ENCODE peak calls at places on chromosomes 16 and 17, in nine cellular contexts. U is AG04450; O is kidney; B is activated CD8-positive, alpha-beta T cell treated with anti-CD3 and anti-CD28 coated beads for 36 hours; K is esophagus squamous epithelium; R is GM10248; X is fibroblast of mammary gland; P is AG10803; Z is neural crest cell. H is an unnamed sample.

GRCh38 chr17:83194189-83194565 is 114.8 kb downstream of the METRNL start:
- DNase-seq in U (no peak), O (peak), B (no peak), K (no peak), R (no peak), X (no peak), P (no peak), Z (no peak), H (no peak)

GRCh38 chr17:77312786-77313599 is 172.2 kb downstream of the SEC14L1 start:
- DNase-seq in U (peak), O (peak), B (no peak), K (no peak), R (no peak), X (peak), P (peak), Z (no peak), H (no peak)

GRCh38 chr17:64133546-64134215 is 3.7 kb upstream of the ERN1 start:
- DNase-seq in U (no peak), O (no peak), B (peak), K (no peak), R (peak), X (peak), P (peak), Z (peak), H (peak)

GRCh38 chr17:66549731-66550207 is 247.4 kb downstream of the PRKCA start:
- DNase-seq in U (peak), O (no peak), B (no peak), K (no peak), R (no peak), X (peak), P (peak), Z (no peak), H (no peak)

GRCh38 chr17:12613566-12613965 is 52.1 kb upstream of the MYOCD start:
- DNase-seq in U (no peak), O (no peak), B (no peak), K (no peak), R (no peak), X (peak), P (peak), Z (no peak), H (no peak)

GRCh38 chr16:76577003-76577402 is 299.8 kb downstream of the CNTNAP4 start:
- DNase-seq in U (no peak), O (no peak), B (no peak), K (no peak), R (peak), X (no peak), P (no peak), Z (no peak), H (peak)

GRCh38 chr17:28372945-28373274 is 1.4 kb downstream of the SARM1 start:
- DNase-seq in U (no peak), O (no peak), B (no peak), K (no peak), R (no peak), X (no peak), P (no peak), Z (no peak), H (no peak)

GRCh38 chr16:19840524-19841110 is 44.0 kb downstream of the GPRC5B start:
- DNase-seq in U (no peak), O (no peak), B (no peak), K (no peak), R (no peak), X (no peak), P (peak), Z (no peak), H (no peak)

GRCh38 chr17:57109393-57110151 is 24.5 kb downstream of the AKAP1 start:
- DNase-seq in U (no peak), O (peak), B (no peak), K (no peak), R (no peak), X (no peak), P (no peak), Z (no peak), H (no peak)

GRCh38 chr17:27977751-27978688 is 64.5 kb upstream of the NLK start:
- DNase-seq in U (no peak), O (no peak), B (no peak), K (no peak), R (no peak), X (peak), P (no peak), Z (no peak), H (no peak)

GRCh38 chr17:67218385-67218950 is 26.5 kb downstream of the HELZ start:
- DNase-seq in U (no peak), O (no peak), B (no peak), K (no peak), R (no peak), X (peak), P (peak), Z (no peak), H (no peak)

GRCh38 chr16:85888405-85889331 is 10.3 kb upstream of the IRF8 start:
- DNase-seq in U (no peak), O (peak), B (peak), K (no peak), R (peak), X (peak), P (peak), Z (no peak), H (peak)

GRCh38 chr17:43393944-43394482 is 4.8 kb upstream of the ARL4D start:
- DNase-seq in U (peak), O (peak), B (peak), K (peak), R (peak), X (peak), P (peak), Z (peak), H (peak)

GRCh38 chr16:22635345-22635744 is 124.7 kb downstream of the NPIPB5 start:
- DNase-seq in U (no peak), O (no peak), B (no peak), K (no peak), R (no peak), X (peak), P (no peak), Z (no peak), H (no peak)

GRCh38 chr17:40068917-40069750 is 6.4 kb downstream of the THRA start:
- DNase-seq in U (peak), O (peak), B (peak), K (no peak), R (peak), X (peak), P (peak), Z (peak), H (peak)

DNA sequence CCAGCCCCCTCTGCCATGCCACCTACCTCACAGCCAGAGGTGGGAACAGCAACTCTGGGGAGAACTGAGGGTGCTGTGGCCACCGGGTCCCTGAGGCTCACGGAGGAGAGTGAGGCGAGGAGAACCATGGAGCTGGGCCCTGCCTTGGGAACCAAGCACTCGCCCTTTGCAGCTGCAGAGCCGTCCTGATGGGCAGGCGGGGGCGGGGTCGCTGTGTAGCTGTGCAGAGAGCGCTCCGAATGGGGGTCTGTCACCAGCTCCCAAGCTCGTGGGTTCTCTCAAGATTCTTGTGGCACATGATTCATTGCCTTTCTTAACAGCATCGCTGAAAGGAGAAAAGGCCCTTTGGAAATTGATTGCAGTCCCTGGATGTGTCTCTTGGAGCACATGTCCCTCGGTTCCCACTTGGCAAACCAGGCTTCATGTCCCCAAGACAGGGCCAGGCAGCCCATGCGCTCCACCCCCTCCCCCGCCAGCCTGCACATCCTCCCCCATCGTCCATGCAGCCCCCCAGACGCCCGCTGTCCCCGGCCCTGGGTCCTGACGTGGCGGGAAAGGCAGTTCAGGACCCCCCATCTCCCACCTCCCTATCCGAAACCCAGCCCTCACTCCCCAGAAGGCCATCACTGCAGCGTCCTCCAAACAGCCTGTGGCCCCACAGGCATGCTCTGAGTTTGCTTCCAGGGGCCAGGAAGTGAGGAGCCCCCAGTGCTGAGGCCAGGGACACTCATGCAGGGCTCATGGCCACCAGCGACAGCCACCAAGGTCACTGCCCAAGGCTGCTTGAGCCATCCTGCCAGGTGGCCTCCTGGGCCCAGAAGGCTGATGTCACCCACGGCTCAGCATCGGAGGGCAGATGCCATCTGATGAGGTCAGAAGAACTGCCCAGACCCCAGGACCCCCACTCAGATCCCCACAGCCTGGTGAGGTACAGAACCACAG is 20.6 kb upstream of the CHMP6 start:
- DNase-seq in U (no peak), O (no peak), B (no peak), K (no peak), R (no peak), X (no peak), P (no peak), Z (no peak), H (no peak)
- TF ChIP-seq CTCF in U (no peak), O (no peak), B (no peak), K (no peak), R (no peak), X (no peak), P (no peak), Z (peak), H (no peak)

GRCh38 chr17:61534414-61534813 is 56.6 kb downstream of the NACA2 start:
- DNase-seq in U (no peak), O (no peak), B (no peak), K (no peak), R (no peak), X (no peak), P (no peak), Z (no peak), H (no peak)
- TF ChIP-seq CTCF in U (no peak), O (no peak), B (no peak), K (no peak), R (no peak), X (no peak), P (no peak), Z (no peak), H (no peak)

GRCh38 chr16:57423152-57423551 is 18.6 kb downstream of the CCL17 start:
- DNase-seq in U (no peak), O (no peak), B (no peak), K (no peak), R (no peak), X (no peak), P (no peak), Z (no peak), H (no peak)

GRCh38 chr16:57426356-57426755 is 20.8 kb downstream of the CIAPIN1 start:
- DNase-seq in U (no peak), O (no peak), B (no peak), K (no peak), R (no peak), X (no peak), P (no peak), Z (no peak), H (no peak)

GRCh38 chr16:57424599-57424998 is 20.0 kb downstream of the CCL17 start:
- DNase-seq in U (no peak), O (no peak), B (no peak), K (no peak), R (no peak), X (no peak), P (no peak), Z (no peak), H (no peak)

GRCh38 chr16:57419506-57419905 is 14.9 kb downstream of the CCL17 start:
- DNase-seq in U (no peak), O (no peak), B (no peak), K (no peak), R (no peak), X (no peak), P (no peak), Z (no peak), H (no peak)

GRCh38 chr16:57422026-57422944 is 17.7 kb downstream of the CCL17 start:
- DNase-seq in U (peak), O (no peak), B (no peak), K (no peak), R (no peak), X (peak), P (peak), Z (peak), H (no peak)
- TF ChIP-seq CTCF in U (peak), O (peak), B (no peak), K (peak), R (peak), X (peak), P (peak), Z (peak), H (peak)

DNA sequence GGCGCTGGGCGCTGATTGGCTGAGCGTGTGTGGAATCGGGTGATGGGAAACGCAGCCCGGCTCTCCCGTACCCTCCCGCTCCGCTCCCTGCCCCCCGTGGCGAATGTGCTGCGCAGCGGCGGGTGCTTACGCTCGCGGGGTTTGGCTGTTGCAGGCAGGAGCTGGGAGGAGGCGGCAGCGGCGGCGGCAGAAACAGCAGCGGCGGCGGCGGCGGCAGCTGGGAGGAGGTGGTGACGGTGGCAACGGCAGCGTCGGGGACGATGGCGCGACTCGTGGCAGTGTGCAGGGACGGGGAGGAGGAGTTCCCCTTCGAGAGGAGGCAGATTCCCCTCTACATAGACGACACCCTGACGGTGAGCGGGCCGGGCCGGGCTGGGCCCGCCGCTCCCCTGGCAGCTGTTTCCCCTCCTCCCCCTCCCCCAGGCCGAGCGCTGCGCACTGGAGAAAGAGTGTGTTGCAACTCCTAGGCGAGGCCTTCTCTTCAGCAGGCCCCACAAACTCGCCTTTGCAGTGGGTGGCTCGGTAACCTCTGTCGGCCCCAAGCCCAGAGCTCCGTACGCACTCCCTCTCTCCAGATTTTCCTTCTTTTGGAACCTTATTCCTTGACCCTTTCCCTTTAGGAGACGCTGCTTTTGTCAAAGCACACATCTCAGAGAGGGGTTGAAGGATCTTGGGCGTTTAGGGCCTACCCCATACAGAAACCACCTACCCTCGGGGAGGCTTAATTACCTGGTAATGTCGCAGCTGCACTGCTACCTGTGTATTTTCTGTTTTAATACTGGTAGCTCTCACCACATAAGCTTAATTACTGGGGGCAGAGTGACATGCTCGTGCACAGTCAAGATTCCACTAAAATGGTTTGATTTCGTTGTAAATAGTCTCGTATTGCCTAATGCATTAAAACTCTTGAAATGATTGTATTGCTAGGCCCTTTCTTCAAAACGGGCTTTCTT is 1.0 kb downstream of the GGNBP2 start:
- DNase-seq in U (peak), O (peak), B (peak), K (peak), R (peak), X (peak), P (peak), Z (peak), H (peak)
- TF ChIP-seq CTCF in U (peak), O (no peak), B (no peak), K (no peak), R (no peak), X (no peak), P (no peak), Z (peak), H (peak)

DNA sequence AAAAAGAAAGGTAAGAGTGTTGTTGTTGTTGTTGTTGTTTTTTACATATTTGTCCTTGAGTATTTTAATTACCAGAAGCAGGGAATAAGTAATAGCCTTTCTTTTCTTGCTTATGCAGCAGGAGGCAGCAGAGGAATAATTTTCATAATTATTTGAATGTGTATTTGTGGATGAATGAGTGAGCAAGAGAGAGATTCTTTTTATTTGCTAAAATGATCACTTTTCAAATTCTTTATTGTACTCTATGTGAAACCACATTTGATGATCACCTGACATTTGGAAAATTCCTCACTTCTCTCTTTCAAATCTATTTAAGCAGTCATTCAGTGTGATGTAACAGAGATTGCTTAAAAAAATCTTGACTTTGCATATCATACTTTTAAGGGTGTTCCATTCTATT is 223.6 kb downstream of the BCAS3 start:
- DNase-seq in U (no peak), O (no peak), B (no peak), K (no peak), R (no peak), X (peak), P (no peak), Z (no peak), H (no peak)
- TF ChIP-seq CTCF in U (peak), O (no peak), B (no peak), K (no peak), R (no peak), X (no peak), P (peak), Z (no peak), H (no peak)

DNA sequence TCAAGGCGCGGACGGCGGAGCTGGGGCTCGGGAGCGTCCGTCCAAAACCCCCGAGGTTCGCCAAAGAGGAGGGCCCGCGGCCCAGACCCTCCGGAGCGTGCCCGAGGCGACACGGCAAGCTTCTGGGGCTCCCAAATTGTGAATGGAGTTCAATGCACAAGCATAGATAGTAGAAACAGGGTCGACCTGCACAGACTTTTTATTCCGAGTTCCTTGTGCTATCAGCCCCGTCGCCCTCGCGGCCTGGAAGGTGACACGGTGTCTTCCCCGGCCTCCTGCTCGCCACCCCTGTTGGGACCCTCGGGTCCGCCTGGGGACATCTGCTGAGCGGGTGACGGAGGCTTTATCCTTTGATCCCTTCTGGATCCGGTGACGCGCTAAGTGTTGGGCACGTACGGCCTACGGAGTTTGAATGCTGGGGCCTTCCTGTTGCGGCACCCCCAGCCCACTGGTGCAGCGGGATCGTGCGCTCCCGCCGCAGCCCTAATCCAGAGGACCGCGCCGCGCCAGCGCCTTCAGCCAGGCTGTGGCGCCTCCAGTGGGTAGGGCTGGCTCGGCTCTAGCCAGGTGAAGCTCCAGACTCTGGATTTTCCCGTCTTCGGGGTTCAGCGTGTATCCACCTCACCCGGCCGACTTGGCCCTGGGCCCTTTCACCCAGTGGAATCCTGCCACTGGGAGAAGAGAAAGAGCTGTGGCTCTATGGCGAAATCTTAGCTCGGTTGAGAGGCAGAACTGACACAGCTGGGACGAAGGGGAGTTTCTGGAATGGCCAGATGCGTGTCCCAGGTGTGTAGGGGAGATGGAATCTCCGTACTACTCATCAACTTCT is 17.0 kb upstream of the NTN1 start:
- DNase-seq in U (no peak), O (no peak), B (no peak), K (no peak), R (no peak), X (no peak), P (no peak), Z (peak), H (peak)
- TF ChIP-seq CTCF in U (no peak), O (no peak), B (no peak), K (no peak), R (no peak), X (no peak), P (no peak), Z (peak), H (no peak)

GRCh38 chr17:3843935-3844516 is 2.0 kb downstream of the NCBP3 start:
- DNase-seq in U (no peak), O (no peak), B (peak), K (no peak), R (peak), X (peak), P (peak), Z (no peak), H (peak)
- TF ChIP-seq CTCF in U (peak), O (peak), B (peak), K (peak), R (peak), X (peak), P (peak), Z (peak), H (peak)

GRCh38 chr17:38721802-38722201 is 8.3 kb upstream of the CISD3 start:
- DNase-seq in U (no peak), O (no peak), B (no peak), K (no peak), R (no peak), X (no peak), P (no peak), Z (no peak), H (no peak)

GRCh38 chr17:38725066-38725465 is 5.1 kb upstream of the CISD3 start:
- DNase-seq in U (no peak), O (no peak), B (no peak), K (no peak), R (no peak), X (no peak), P (no peak), Z (no peak), H (no peak)

GRCh38 chr17:38727661-38728220 is 2.4 kb upstream of the CISD3 start:
- DNase-seq in U (no peak), O (no peak), B (peak), K (no peak), R (no peak), X (no peak), P (no peak), Z (no peak), H (no peak)

GRCh38 chr17:38720941-38721340 is 9.2 kb upstream of the CISD3 start:
- DNase-seq in U (no peak), O (no peak), B (no peak), K (no peak), R (no peak), X (no peak), P (no peak), Z (no peak), H (no peak)

DNA sequence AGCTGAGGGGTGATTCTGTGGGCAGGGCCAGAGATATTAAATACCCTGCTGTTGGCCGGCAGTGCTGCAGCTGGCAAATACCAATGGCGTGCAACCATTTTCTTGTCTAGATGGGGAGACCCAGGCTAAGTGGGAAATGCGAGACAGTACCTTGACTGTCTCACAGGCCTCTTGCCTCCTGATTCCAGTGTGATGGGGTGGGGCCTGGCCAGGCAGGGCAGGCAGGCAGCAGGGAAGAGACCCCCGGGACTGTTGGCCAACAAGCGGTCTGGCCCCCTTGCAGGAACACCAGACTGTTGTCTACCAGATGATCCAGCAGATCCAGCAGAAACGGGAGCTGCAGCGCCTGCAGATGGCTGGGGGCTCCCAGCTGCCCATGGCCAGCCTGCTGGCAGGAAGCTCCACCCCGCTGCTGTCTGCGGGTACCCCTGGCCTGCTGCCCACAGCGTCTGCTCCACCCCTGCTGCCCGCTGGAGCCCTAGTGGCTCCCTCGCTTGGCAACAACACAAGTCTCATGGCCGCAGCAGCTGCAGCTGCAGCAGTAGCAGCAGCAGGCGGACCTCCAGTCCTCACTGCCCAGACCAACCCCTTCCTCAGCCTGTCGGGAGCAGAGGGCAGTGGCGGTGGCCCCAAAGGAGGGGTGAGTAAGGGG is 5.7 kb upstream of the CISD3 start:
- DNase-seq in U (no peak), O (no peak), B (no peak), K (no peak), R (no peak), X (no peak), P (no peak), Z (no peak), H (no peak)
- TF ChIP-seq CTCF in U (no peak), O (no peak), B (no peak), K (no peak), R (no peak), X (no peak), P (no peak), Z (no peak), H (no peak)